ENCODE peak calls at places on chromosomes 5 and 9, in five cellular contexts. A, J, X, K and B are unnamed samples.

GRCh38 chr9:96293481-96293880 is 8.5 kb downstream of the HSD17B3 start:
- DNase-seq in A (no peak), J (no peak), X (peak; percentile 10), K (peak; percentile 49), B (no peak)

GRCh38 chr9:123860603-123861002 is 69.3 kb downstream of the DENND1A start:
- DNase-seq in A (peak; percentile 55), J (no peak), X (no peak), K (no peak), B (no peak)

GRCh38 chr9:123871781-123872180 is 58.1 kb downstream of the DENND1A start:
- DNase-seq in A (peak; percentile 57), J (no peak), X (no peak), K (no peak), B (no peak)

GRCh38 chr5:38532165-38532669 is 24.2 kb downstream of the LIFR start:
- DNase-seq in A (peak; percentile 66), J (no peak), X (no peak), K (no peak), B (peak; percentile 69)

GRCh38 chr9:21402387-21403247 is 6.3 kb upstream of the IFNA8 start:
- DNase-seq in A (peak; percentile 80), J (peak; percentile 21), X (no peak), K (no peak), B (no peak)

GRCh38 chr9:90961375-90961774 is 159.8 kb downstream of the SYK start:
- DNase-seq in A (no peak), J (no peak), X (no peak), K (peak; percentile 38), B (no peak)

GRCh38 chr5:141635646-141636045 is 1.0 kb downstream of the HDAC3 start:
- DNase-seq in A (no peak), J (no peak), X (no peak), K (no peak), B (no peak)

GRCh38 chr5:10424124-10424731 is 17.5 kb upstream of the ROPN1L start:
- DNase-seq in A (peak; percentile 61), J (peak; percentile 43), X (peak; percentile 8), K (peak; percentile 65), B (no peak)

GRCh38 chr5:16880547-16880946 is 55.5 kb downstream of the MYO10 start:
- DNase-seq in A (no peak), J (no peak), X (no peak), K (no peak), B (no peak)

GRCh38 chr5:33312631-33313030 is 128.1 kb upstream of the TARS1 start:
- DNase-seq in A (no peak), J (no peak), X (no peak), K (no peak), B (no peak)

GRCh38 chr5:106097308-106097707 is 1573.4 kb downstream of the EFNA5 start:
- DNase-seq in A (no peak), J (no peak), X (no peak), K (peak; percentile 43), B (no peak)

GRCh38 chr9:28821240-28821639 is 1248.0 kb upstream of the C9orf72 start:
- DNase-seq in A (no peak), J (no peak), X (no peak), K (no peak), B (no peak)

GRCh38 chr9:129726322-129727160 is 26.3 kb downstream of the PTGES start:
- DNase-seq in A (peak; percentile 93), J (peak; percentile 97), X (peak; percentile 64), K (peak; percentile 77), B (peak; percentile 39)

DNA sequence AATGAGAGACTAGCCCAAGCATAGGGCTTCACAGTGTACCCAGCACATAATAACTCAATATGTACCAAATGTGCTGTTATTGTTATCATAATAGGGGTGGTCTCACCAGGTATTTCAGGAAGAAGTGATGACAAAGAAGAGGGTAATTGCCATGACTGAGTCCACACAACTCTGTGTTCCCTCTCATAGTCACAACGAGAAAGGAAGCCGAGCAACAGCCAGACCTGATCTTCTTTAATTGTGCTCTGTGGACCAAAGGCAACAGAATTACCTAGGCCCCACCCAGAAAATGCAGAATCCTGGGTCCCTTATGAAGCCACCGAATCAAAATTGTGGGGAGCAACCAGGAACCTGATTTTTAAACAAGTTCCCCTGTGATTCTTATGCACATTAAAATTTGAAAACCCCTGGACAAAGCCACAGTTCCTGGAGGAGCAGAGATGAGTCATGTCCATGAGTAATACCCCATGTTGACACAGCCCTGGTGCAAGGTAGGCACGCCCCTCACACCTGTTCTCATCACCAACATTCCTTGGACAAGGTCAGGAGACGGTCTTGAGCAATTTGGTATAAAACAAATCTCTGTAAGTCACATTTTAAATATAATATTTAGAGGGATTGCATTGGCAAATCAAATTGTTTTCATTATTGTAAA is 5.2 kb downstream of the FGF1 start:
- DNase-seq in A (no peak), J (no peak), X (peak; percentile 82), K (peak; percentile 92), B (no peak)
- TF ChIP-seq EZH2phosphoT487 in A (no peak), J (no peak), X (no peak), K (no peak), B (no peak)

DNA sequence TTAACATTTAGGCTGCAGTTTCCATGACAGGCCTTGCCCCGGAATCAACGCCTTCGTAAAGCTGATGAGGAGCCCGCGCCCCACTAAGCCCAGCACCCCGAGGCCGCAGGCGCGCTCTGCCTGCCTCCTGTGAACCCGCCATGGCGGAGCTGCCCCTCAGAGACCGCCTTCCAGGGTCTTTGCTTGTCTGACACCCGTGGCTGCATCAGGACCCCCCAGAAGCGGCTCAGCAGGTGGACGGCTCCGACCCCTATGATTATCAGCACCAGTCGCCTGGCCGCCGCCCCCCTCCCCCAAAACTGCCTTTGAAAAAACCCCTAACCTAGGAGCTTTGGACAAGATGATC is 507 bp upstream of the DPH7 start:
- DNase-seq in A (no peak), J (no peak), X (no peak), K (no peak), B (no peak)
- TF ChIP-seq CTCF in A (no peak), J (no peak), X (no peak), K (no peak), B (no peak)

GRCh38 chr5:139383993-139384590 is 995 bp upstream of the SLC23A1 start:
- DNase-seq in A (no peak), J (no peak), X (no peak), K (no peak), B (no peak)
- H3K9ac ChIP-seq in A (no peak overlapping the region), J (no peak overlapping the region), X (no peak overlapping the region), K (no peak overlapping the region), B (peak overlapping the region; percentile 45)

GRCh38 chr9:36221667-36222066 is 30.9 kb downstream of the CLTA start:
- DNase-seq in A (no peak), J (no peak), X (no peak), K (no peak), B (no peak)

GRCh38 chr9:36217256-36217968 is 26.7 kb downstream of the CLTA start:
- DNase-seq in A (no peak), J (no peak), X (no peak), K (no peak), B (no peak)

GRCh38 chr9:36218411-36218901 is 27.7 kb downstream of the CLTA start:
- DNase-seq in A (no peak), J (no peak), X (no peak), K (no peak), B (no peak)

GRCh38 chr9:36218011-36218410 is 27.3 kb downstream of the CLTA start:
- DNase-seq in A (no peak), J (no peak), X (no peak), K (no peak), B (no peak)

GRCh38 chr9:36222449-36222848 is 31.7 kb downstream of the CLTA start:
- DNase-seq in A (no peak), J (no peak), X (no peak), K (no peak), B (no peak)
- TF ChIP-seq EZH2phosphoT487 in A (no peak), J (no peak), X (no peak), K (no peak), B (no peak)

GRCh38 chr9:89145086-89145485 is 33.5 kb downstream of the SHC3 start:
- DNase-seq in A (no peak), J (no peak), X (no peak), K (no peak), B (no peak)

GRCh38 chr9:89139450-89139849 is 39.2 kb downstream of the SHC3 start:
- DNase-seq in A (no peak), J (no peak), X (no peak), K (no peak), B (no peak)

GRCh38 chr9:89143266-89143665 is 35.4 kb downstream of the SHC3 start:
- DNase-seq in A (no peak), J (no peak), X (no peak), K (no peak), B (no peak)

GRCh38 chr9:89149726-89150125 is 28.9 kb downstream of the SHC3 start:
- DNase-seq in A (no peak), J (no peak), X (no peak), K (peak; percentile 52), B (no peak)

DNA sequence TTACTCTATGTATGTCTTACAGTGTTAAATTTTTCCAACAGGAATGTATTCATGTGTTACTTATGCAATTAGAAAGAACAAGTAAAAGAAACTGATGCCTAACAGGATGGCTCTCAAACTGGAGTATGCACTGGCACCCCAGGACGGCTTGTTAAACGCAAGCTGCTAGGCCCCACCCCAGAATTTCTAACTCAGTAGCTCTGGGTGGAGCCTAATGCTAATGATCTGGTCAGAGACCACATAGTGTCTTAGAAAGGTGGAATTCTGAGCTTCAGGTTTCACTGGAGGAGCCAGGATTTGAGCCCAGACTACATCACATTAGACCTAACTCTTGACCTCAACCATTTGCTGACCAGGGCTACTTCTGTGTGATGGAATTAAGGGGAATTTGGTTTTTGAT is 34.4 kb downstream of the SHC3 start:
- DNase-seq in A (no peak), J (no peak), X (no peak), K (no peak), B (no peak)
- TF ChIP-seq CTCF in A (no peak), J (no peak), X (no peak), K (no peak), B (no peak)

GRCh38 chr9:87112656-87113055 is 165.3 kb upstream of the GAS1 start:
- DNase-seq in A (no peak), J (no peak), X (no peak), K (no peak), B (no peak)
- H3K9ac ChIP-seq in A (no peak overlapping the region), J (no peak overlapping the region), X (no peak overlapping the region), K (no peak overlapping the region), B (no peak overlapping the region)